ENCODE peak calls at places on chromosomes 1 and 21, in five cellular contexts. F, K, E, B and R are unnamed samples.
A peak's percentile ranks its signal among the peaks of the same experiment; 100 is the strongest.

GRCh38 chr1:42682739-42683529 is 716 bp downstream of the YBX1 start:
- DNase-seq in F (peak; percentile 79), K (peak; percentile 59), E (peak; percentile 51), B (peak; percentile 36), R (no peak)

GRCh38 chr1:200310824-200311223 is 99.0 kb downstream of the ZNF281 start:
- DNase-seq in F (no peak), K (no peak), E (no peak), B (no peak), R (no peak)

GRCh38 chr1:9281907-9282306 is 10.8 kb upstream of the SPSB1 start:
- DNase-seq in F (no peak), K (no peak), E (no peak), B (no peak), R (no peak)

GRCh38 chr1:204320413-204320812 is 39.3 kb downstream of the PLEKHA6 start:
- DNase-seq in F (peak; percentile 46), K (no peak), E (no peak), B (no peak), R (no peak)

GRCh38 chr1:54474500-54475235 is 68.5 kb upstream of the SSBP3 start:
- DNase-seq in F (no peak), K (no peak), E (no peak), B (peak; percentile 51), R (no peak)

GRCh38 chr1:46603481-46603857 is 599 bp downstream of the MKNK1 start:
- DNase-seq in F (no peak), K (no peak), E (no peak), B (no peak), R (no peak)

GRCh38 chr1:40849801-40850592 is 12.2 kb downstream of the CITED4 start:
- DNase-seq in F (peak; percentile 61), K (peak; percentile 72), E (peak; percentile 69), B (peak; percentile 72), R (peak; percentile 78)

GRCh38 chr1:67771152-67771551 is 62.1 kb downstream of the GNG12 start:
- DNase-seq in F (peak; percentile 58), K (no peak), E (no peak), B (no peak), R (no peak)

GRCh38 chr1:244111008-244111407 is 59.9 kb downstream of the ZBTB18 start:
- DNase-seq in F (no peak), K (no peak), E (no peak), B (no peak), R (no peak)

GRCh38 chr1:57959727-57960300 is 536.0 kb upstream of the DAB1 start:
- DNase-seq in F (no peak), K (no peak), E (no peak), B (no peak), R (no peak)

GRCh38 chr1:226131639-226132038 is 54.9 kb downstream of the ACBD3 start:
- DNase-seq in F (no peak), K (no peak), E (no peak), B (no peak), R (no peak)

GRCh38 chr1:98402860-98403259 is 258.7 kb upstream of the SNX7 start:
- DNase-seq in F (no peak), K (no peak), E (no peak), B (no peak), R (no peak)

GRCh38 chr1:190436615-190437014 is 41.0 kb downstream of the BRINP3 start:
- DNase-seq in F (peak; percentile 70), K (no peak), E (no peak), B (no peak), R (no peak)

GRCh38 chr21:32562426-32562825 is 22.9 kb downstream of the TCP10L start:
- DNase-seq in F (peak; percentile 91), K (no peak), E (no peak), B (no peak), R (no peak)

GRCh38 chr1:230681599-230681998 is 32.3 kb downstream of the AGT start:
- DNase-seq in F (peak; percentile 84), K (no peak), E (no peak), B (peak; percentile 64), R (no peak)

GRCh38 chr1:189805735-189806134 is 671.9 kb downstream of the BRINP3 start:
- DNase-seq in F (no peak), K (no peak), E (no peak), B (no peak), R (no peak)

GRCh38 chr1:222009105-222009730 is 267.3 kb upstream of the DUSP10 start:
- DNase-seq in F (peak; percentile 25), K (no peak), E (peak; percentile 11), B (peak; percentile 12), R (peak; percentile 7)

GRCh38 chr1:101235696-101236545 is 898 bp upstream of the S1PR1 start:
- DNase-seq in F (peak; percentile 48), K (no peak), E (peak; percentile 63), B (peak; percentile 32), R (no peak)

GRCh38 chr1:154765970-154766369 is 104.1 kb downstream of the KCNN3 start:
- DNase-seq in F (peak; percentile 36), K (peak; percentile 21), E (no peak), B (peak; percentile 78), R (no peak)

GRCh38 chr1:207672525-207673130 is 27.7 kb downstream of the CR1L start:
- DNase-seq in F (peak; percentile 57), K (peak; percentile 40), E (no peak), B (peak; percentile 74), R (peak; percentile 18)

GRCh38 chr1:24459551-24460266 is 42.9 kb upstream of the RCAN3 start:
- DNase-seq in F (no peak), K (no peak), E (no peak), B (no peak), R (no peak)

GRCh38 chr21:18204931-18205330 is 39.7 kb upstream of the CHODL start:
- DNase-seq in F (no peak), K (no peak), E (no peak), B (no peak), R (no peak)

GRCh38 chr1:207654320-207654719 is 9.4 kb downstream of the CR1L start:
- DNase-seq in F (peak; percentile 12), K (no peak), E (no peak), B (no peak), R (no peak)

GRCh38 chr1:153773004-153773921 is 1.9 kb upstream of the SLC27A3 start:
- DNase-seq in F (no peak), K (no peak), E (no peak), B (no peak), R (peak; percentile 55)

GRCh38 chr1:36207339-36207738 is 16.9 kb upstream of the THRAP3 start:
- DNase-seq in F (peak; percentile 81), K (no peak), E (no peak), B (no peak), R (no peak)

GRCh38 chr1:35345439-35345981 is 77.0 kb downstream of the ZMYM4 start:
- DNase-seq in F (peak; percentile 74), K (no peak), E (no peak), B (peak; percentile 20), R (peak; percentile 90)

GRCh38 chr1:4614371-4615137 is 39.9 kb upstream of the AJAP1 start:
- DNase-seq in F (no peak), K (no peak), E (no peak), B (no peak), R (no peak)

GRCh38 chr1:57188169-57188568 is 222.4 kb upstream of the C8B start:
- DNase-seq in F (no peak), K (no peak), E (no peak), B (no peak), R (no peak)

GRCh38 chr1:112449630-112449983 is 53.6 kb downstream of the CTTNBP2NL start:
- DNase-seq in F (no peak), K (no peak), E (no peak), B (no peak), R (no peak)

GRCh38 chr1:183719976-183720497 is 66.9 kb upstream of the APOBEC4 start:
- DNase-seq in F (peak; percentile 33), K (no peak), E (no peak), B (no peak), R (no peak)

GRCh38 chr21:29238052-29238966 is 60.4 kb upstream of the BACH1 start:
- DNase-seq in F (peak; percentile 59), K (no peak), E (no peak), B (no peak), R (no peak)

GRCh38 chr1:40092811-40093617 is 4.0 kb downstream of the PPT1 start:
- DNase-seq in F (no peak), K (no peak), E (no peak), B (no peak), R (no peak)

GRCh38 chr1:42145190-42145716 is 8.0 kb upstream of the GUCA2B start:
- DNase-seq in F (no peak), K (peak; percentile 51), E (no peak), B (no peak), R (peak; percentile 61)

GRCh38 chr21:29295066-29295650 is 3.6 kb upstream of the BACH1 start:
- DNase-seq in F (no peak), K (no peak), E (no peak), B (no peak), R (no peak)

GRCh38 chr1:109687641-109688499 is at the start of gene GSTM1:
- DNase-seq in F (peak; percentile 78), K (peak; percentile 69), E (no peak), B (peak; percentile 64), R (peak; percentile 22)

GRCh38 chr1:216750031-216750627 is 26.9 kb upstream of the ESRRG start:
- DNase-seq in F (peak; percentile 78), K (no peak), E (no peak), B (peak; percentile 31), R (peak; percentile 3)